ENCODE peak calls at places on chromosomes 6 and 20, in nine cellular contexts. N is upper lobe of left lung, K is breast epithelium, T is K562, E is stomach, A is HepG2, V is HL-60, O is GM23338, R is transverse colon. B is an unnamed sample.

GRCh38 chr6:139597087-139597763 is 222.8 kb upstream of the CITED2 start:
- DNase-seq in N (peak), K (no peak), T (no peak), E (no peak), A (no peak), V (no peak), O (no peak), R (no peak), B (peak)

GRCh38 chr20:61686081-61686936 is 379.4 kb downstream of the TAF4 start:
- DNase-seq in N (no peak), K (no peak), T (no peak), E (no peak), A (no peak), V (no peak), O (no peak), R (no peak), B (no peak)

GRCh38 chr6:1986454-1987243 is 258.8 kb downstream of the GMDS start:
- DNase-seq in N (no peak), K (no peak), T (no peak), E (no peak), A (no peak), V (no peak), O (no peak), R (no peak), B (no peak)

GRCh38 chr6:88908598-88909548 is 54.5 kb downstream of the RNGTT start:
- DNase-seq in N (no peak), K (no peak), T (no peak), E (no peak), A (no peak), V (no peak), O (no peak), R (no peak), B (no peak)

GRCh38 chr6:26232950-26233607 is 131.9 kb upstream of the BTN3A2 start:
- DNase-seq in N (peak), K (peak), T (no peak), E (no peak), A (no peak), V (no peak), O (peak), R (no peak), B (no peak)

GRCh38 chr6:26331809-26332226 is 33.2 kb upstream of the BTN3A2 start:
- DNase-seq in N (no peak), K (no peak), T (peak), E (no peak), A (no peak), V (no peak), O (no peak), R (no peak), B (no peak)

GRCh38 chr20:44089987-44090674 is 96.9 kb downstream of the JPH2 start:
- DNase-seq in N (peak), K (no peak), T (peak), E (no peak), A (peak), V (peak), O (no peak), R (peak), B (no peak)

GRCh38 chr6:107621216-107621940 is 131.5 kb downstream of the SOBP start:
- DNase-seq in N (no peak), K (no peak), T (no peak), E (no peak), A (no peak), V (no peak), O (no peak), R (no peak), B (no peak)

GRCh38 chr6:163789199-163789810 is 374.8 kb downstream of the QKI start:
- DNase-seq in N (no peak), K (no peak), T (no peak), E (no peak), A (no peak), V (no peak), O (no peak), R (no peak), B (no peak)

GRCh38 chr6:81759782-81760181 is 7.3 kb upstream of the TENT5A start:
- DNase-seq in N (no peak), K (no peak), T (no peak), E (no peak), A (no peak), V (no peak), O (no peak), R (no peak), B (no peak)

GRCh38 chr20:53643031-53643832 is 49.6 kb upstream of the ZNF217 start:
- DNase-seq in N (peak), K (no peak), T (peak), E (peak), A (no peak), V (peak), O (no peak), R (peak), B (peak)

GRCh38 chr6:56370127-56370540 is 122.8 kb upstream of the COL21A1 start:
- DNase-seq in N (peak), K (peak), T (peak), E (peak), A (peak), V (no peak), O (peak), R (peak), B (peak)

GRCh38 chr6:53168516-53169257 is 20.0 kb upstream of the GCM1 start:
- DNase-seq in N (no peak), K (no peak), T (no peak), E (no peak), A (no peak), V (no peak), O (peak), R (no peak), B (no peak)

GRCh38 chr20:40265872-40266533 is 423.0 kb downstream of the MAFB start:
- DNase-seq in N (no peak), K (no peak), T (no peak), E (peak), A (peak), V (no peak), O (peak), R (peak), B (peak)

GRCh38 chr20:21421601-21422236 is 24.4 kb upstream of the NKX2-4 start:
- DNase-seq in N (no peak), K (no peak), T (no peak), E (no peak), A (no peak), V (no peak), O (no peak), R (no peak), B (no peak)

GRCh38 chr6:55319961-55320690 is 7.1 kb upstream of the GFRAL start:
- DNase-seq in N (no peak), K (no peak), T (no peak), E (no peak), A (no peak), V (no peak), O (no peak), R (no peak), B (no peak)

GRCh38 chr6:110083875-110084585 is 95.4 kb downstream of the WASF1 start:
- DNase-seq in N (no peak), K (no peak), T (no peak), E (no peak), A (peak), V (no peak), O (peak), R (no peak), B (no peak)

GRCh38 chr6:7975764-7976146 is 65.2 kb upstream of the TXNDC5 start:
- DNase-seq in N (no peak), K (peak), T (no peak), E (peak), A (peak), V (no peak), O (no peak), R (peak), B (peak)

GRCh38 chr6:105178110-105178509 is 1.7 kb downstream of the POPDC3 start:
- DNase-seq in N (no peak), K (no peak), T (no peak), E (no peak), A (no peak), V (no peak), O (no peak), R (no peak), B (no peak)

GRCh38 chr6:34146801-34147592 is 1.1 kb upstream of the GRM4 start:
- DNase-seq in N (no peak), K (no peak), T (no peak), E (no peak), A (no peak), V (no peak), O (no peak), R (no peak), B (no peak)

GRCh38 chr6:5718231-5718947 is 288.3 kb downstream of the NRN1 start:
- DNase-seq in N (no peak), K (no peak), T (no peak), E (no peak), A (no peak), V (no peak), O (no peak), R (no peak), B (no peak)

GRCh38 chr20:17641520-17641964 is 40.5 kb downstream of the RRBP1 start:
- DNase-seq in N (no peak), K (no peak), T (no peak), E (no peak), A (no peak), V (no peak), O (no peak), R (no peak), B (no peak)

GRCh38 chr6:27890351-27891299 is 21.6 kb downstream of the OR2B2 start:
- DNase-seq in N (peak), K (peak), T (peak), E (peak), A (no peak), V (no peak), O (peak), R (peak), B (peak)

GRCh38 chr6:41759106-41759904 is 12.1 kb upstream of the PGC start:
- DNase-seq in N (no peak), K (no peak), T (no peak), E (peak), A (no peak), V (no peak), O (no peak), R (no peak), B (no peak)

GRCh38 chr20:35369804-35370203 is 42.0 kb downstream of the UQCC1 start:
- DNase-seq in N (no peak), K (no peak), T (no peak), E (no peak), A (peak), V (no peak), O (no peak), R (no peak), B (no peak)

GRCh38 chr6:15001511-15001910 is 244.4 kb upstream of the JARID2 start:
- DNase-seq in N (no peak), K (no peak), T (no peak), E (no peak), A (no peak), V (no peak), O (no peak), R (no peak), B (no peak)

GRCh38 chr6:144683216-144684070 is 398.3 kb downstream of the UTRN start:
- DNase-seq in N (no peak), K (no peak), T (no peak), E (no peak), A (no peak), V (no peak), O (no peak), R (no peak), B (no peak)

GRCh38 chr6:105087571-105088211 is 92.1 kb downstream of the POPDC3 start:
- DNase-seq in N (peak), K (no peak), T (peak), E (peak), A (peak), V (peak), O (peak), R (peak), B (peak)

GRCh38 chr6:154683756-154684523 is 49.3 kb upstream of the SCAF8 start:
- DNase-seq in N (no peak), K (no peak), T (no peak), E (no peak), A (no peak), V (no peak), O (no peak), R (no peak), B (no peak)

GRCh38 chr6:158033751-158034702 is 52.4 kb downstream of the SYNJ2 start:
- DNase-seq in N (no peak), K (no peak), T (no peak), E (peak), A (peak), V (no peak), O (no peak), R (peak), B (no peak)

GRCh38 chr6:110102411-110102810 is 77.1 kb downstream of the WASF1 start:
- DNase-seq in N (no peak), K (no peak), T (no peak), E (no peak), A (no peak), V (no peak), O (no peak), R (no peak), B (no peak)

GRCh38 chr20:23515250-23515939 is 24.5 kb downstream of the CST8 start:
- DNase-seq in N (no peak), K (no peak), T (no peak), E (no peak), A (no peak), V (no peak), O (peak), R (no peak), B (no peak)

GRCh38 chr20:58891686-58892125 is 39.2 kb downstream of the GNAS start:
- DNase-seq in N (peak), K (no peak), T (peak), E (peak), A (no peak), V (no peak), O (peak), R (peak), B (no peak)

GRCh38 chr6:11328613-11329247 is 96.3 kb upstream of the NEDD9 start:
- DNase-seq in N (no peak), K (no peak), T (no peak), E (no peak), A (no peak), V (no peak), O (no peak), R (no peak), B (no peak)

GRCh38 chr20:50256577-50256976 is 65.9 kb downstream of the CEBPB start:
- DNase-seq in N (no peak), K (no peak), T (peak), E (no peak), A (no peak), V (no peak), O (no peak), R (no peak), B (no peak)

GRCh38 chr20:49964964-49965780 is 17.6 kb upstream of the SNAI1 start:
- DNase-seq in N (no peak), K (no peak), T (peak), E (peak), A (peak), V (peak), O (peak), R (peak), B (no peak)

GRCh38 chr6:125747589-125748533 is 1.6 kb upstream of the HEY2 start:
- DNase-seq in N (peak), K (peak), T (peak), E (peak), A (no peak), V (no peak), O (peak), R (peak), B (peak)

GRCh38 chr20:10218536-10219451 is at the start of gene SNAP25:
- DNase-seq in N (no peak), K (peak), T (peak), E (peak), A (no peak), V (peak), O (peak), R (peak), B (peak)

GRCh38 chr6:131255911-131256310 is 120.6 kb downstream of the AKAP7 start:
- DNase-seq in N (no peak), K (no peak), T (no peak), E (no peak), A (no peak), V (no peak), O (no peak), R (no peak), B (no peak)

GRCh38 chr20:20021835-20022234 is 4.7 kb downstream of the NAA20 start:
- DNase-seq in N (no peak), K (no peak), T (no peak), E (no peak), A (no peak), V (no peak), O (no peak), R (no peak), B (no peak)

GRCh38 chr20:20017001-20017851 is at the start of gene NAA20:
- DNase-seq in N (peak), K (peak), T (peak), E (peak), A (peak), V (peak), O (peak), R (peak), B (peak)

GRCh38 chr20:20018366-20018765 is 1.2 kb downstream of the NAA20 start:
- DNase-seq in N (no peak), K (no peak), T (no peak), E (no peak), A (no peak), V (peak), O (no peak), R (no peak), B (no peak)

GRCh38 chr20:20017852-20018245 is 687 bp downstream of the NAA20 start:
- DNase-seq in N (no peak), K (no peak), T (no peak), E (no peak), A (peak), V (peak), O (no peak), R (no peak), B (no peak)

GRCh38 chr20:20019123-20019522 is 2.0 kb downstream of the NAA20 start:
- DNase-seq in N (no peak), K (peak), T (no peak), E (peak), A (no peak), V (no peak), O (no peak), R (no peak), B (no peak)
- H3K27ac ChIP-seq in N (no peak), K (no peak), T (no peak), E (no peak), A (peak), V (no peak), O (no peak), R (no peak), B (no peak)

GRCh38 chr6:12472601-12473038 is 182.5 kb downstream of the EDN1 start:
- DNase-seq in N (peak), K (peak), T (no peak), E (no peak), A (peak), V (no peak), O (no peak), R (no peak), B (peak)
- TF ChIP-seq POLR2AphosphoS5 in N (peak), K (peak), T (no peak), E (no peak), A (no peak), V (no peak), O (no peak), R (no peak), B (peak)

DNA sequence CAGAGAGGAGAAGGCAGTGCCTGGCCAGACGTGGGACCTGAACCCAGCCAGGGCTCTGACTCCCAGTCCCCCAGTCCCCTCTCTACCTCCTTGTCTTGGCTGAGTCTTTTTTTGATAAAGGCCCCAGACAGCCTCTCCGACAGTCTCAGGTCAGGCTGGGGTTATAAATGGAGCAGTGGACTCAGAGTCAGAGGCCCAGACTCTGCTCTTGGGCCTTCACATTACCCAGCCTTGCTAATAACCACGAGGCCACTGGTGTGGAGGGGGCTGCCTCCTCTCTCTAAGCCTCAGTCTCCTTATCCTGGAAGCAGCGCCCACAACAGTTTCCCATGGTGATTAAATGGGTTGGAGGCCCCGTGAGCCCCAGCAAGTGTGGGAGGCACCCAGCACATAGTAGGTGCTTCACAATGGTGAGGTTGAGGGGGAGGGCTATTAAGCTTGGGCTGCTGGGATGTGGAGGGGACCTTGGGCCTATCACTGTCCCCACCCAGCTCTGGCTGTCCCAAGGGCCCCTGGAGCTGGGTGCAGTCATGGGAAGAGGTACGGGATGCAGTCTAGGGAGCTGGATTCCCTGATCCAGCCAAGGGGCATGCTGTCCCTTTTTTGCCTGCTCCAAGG is 35.7 kb downstream of the TGM2 start:
- DNase-seq in N (peak), K (no peak), T (no peak), E (no peak), A (no peak), V (no peak), O (no peak), R (no peak), B (no peak)
- H3K27ac ChIP-seq in N (no peak), K (no peak), T (no peak), E (peak), A (no peak), V (no peak), O (no peak), R (no peak), B (no peak)

DNA sequence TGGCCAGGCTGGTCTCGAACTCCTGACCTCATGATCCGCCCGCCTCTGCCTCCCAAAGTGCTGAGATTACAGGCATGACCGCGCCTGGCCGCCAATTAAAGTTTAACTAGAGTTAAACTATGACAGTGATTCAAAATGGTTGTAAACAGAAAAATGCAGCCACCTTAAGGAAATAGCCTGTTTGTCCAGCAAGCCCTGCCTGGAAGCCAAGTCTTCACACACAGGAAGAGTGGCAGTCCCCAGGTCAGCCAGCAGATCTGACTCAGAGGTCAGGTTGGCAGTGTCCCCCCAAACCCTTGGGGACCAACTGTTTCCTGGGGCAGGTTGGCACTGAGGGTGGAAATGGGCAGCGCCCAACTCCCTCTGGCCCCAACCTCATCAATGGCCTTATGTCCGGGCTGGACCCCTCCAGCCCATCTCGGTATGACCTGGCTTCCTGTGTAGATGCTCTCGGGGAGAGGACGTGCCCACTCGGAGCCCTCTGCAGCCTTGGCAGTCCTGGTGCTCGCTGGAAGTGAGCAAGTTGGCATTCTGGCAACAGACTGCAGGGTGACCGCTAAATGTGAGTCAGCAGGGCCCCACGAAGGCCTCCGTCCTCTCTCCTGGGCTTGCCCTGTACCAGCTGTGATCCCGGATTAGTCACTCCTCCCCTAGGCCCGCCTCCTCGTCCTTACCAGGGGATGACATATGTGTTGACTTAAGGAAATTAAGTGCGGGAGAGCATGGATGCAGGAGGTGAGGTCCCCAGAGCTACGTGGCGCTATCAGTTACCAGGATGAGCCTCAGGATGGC is 9.7 kb upstream of the HSP90AB1 start:
- DNase-seq in N (peak), K (peak), T (peak), E (peak), A (peak), V (peak), O (peak), R (peak), B (peak)
- TF ChIP-seq POLR2AphosphoS5 in N (peak), K (peak), T (peak), E (peak), A (peak), V (no peak), O (no peak), R (peak), B (peak)

GRCh38 chr6:129753422-129753821 is 43.4 kb upstream of the ARHGAP18 start:
- DNase-seq in N (no peak), K (no peak), T (no peak), E (no peak), A (no peak), V (peak), O (no peak), R (no peak), B (no peak)
- H3K27ac ChIP-seq in N (no peak), K (no peak), T (no peak), E (no peak), A (no peak), V (no peak), O (no peak), R (no peak), B (no peak)

GRCh38 chr6:24430086-24430485 is 27.4 kb downstream of the MRS2 start:
- DNase-seq in N (no peak), K (no peak), T (no peak), E (no peak), A (no peak), V (no peak), O (no peak), R (no peak), B (no peak)
- TF ChIP-seq POLR2AphosphoS5 in N (no peak), K (no peak), T (no peak), E (no peak), A (no peak), V (no peak), O (no peak), R (no peak), B (no peak)

B was measured in prostate gland.